ENCODE peak calls at places on chromosome 13, in four cellular contexts. H, Y, D and T are unnamed samples. For H3K4me1, the result is how much of the 10 kb centered on the place peaks cover.

GRCh38 chr13:64855506-64855905 is 2374.6 kb downstream of the PCDH9 start:
- DNase-seq in Y (no peak), D (no peak), H (no peak), T (no peak)

GRCh38 chr13:100520936-100521765 is 67.4 kb downstream of the GGACT start:
- DNase-seq in D (no peak), H (no peak), Y (no peak), T (no peak)

GRCh38 chr13:79353698-79354097 is 52.4 kb downstream of the RBM26 start:
- DNase-seq in D (no peak), H (no peak), Y (no peak), T (no peak)

GRCh38 chr13:98315466-98315865 is 138.4 kb upstream of the RNF113B start:
- DNase-seq in H (no peak), Y (no peak), D (no peak), T (no peak)

GRCh38 chr13:26706381-26706780 is 54.2 kb downstream of the GPR12 start:
- DNase-seq in Y (no peak), H (no peak), D (no peak), T (no peak)

GRCh38 chr13:50915562-50915961 is 6.0 kb downstream of the RNASEH2B start:
- DNase-seq in Y (no peak), H (no peak), D (no peak), T (no peak)

GRCh38 chr13:66208589-66208988 is 1021.5 kb downstream of the PCDH9 start:
- DNase-seq in D (no peak), Y (no peak), H (no peak), T (no peak)

GRCh38 chr13:91115776-91116175 is 231.7 kb upstream of the MIR17HG start:
- DNase-seq in D (no peak), H (no peak), Y (no peak), T (no peak)

GRCh38 chr13:43878897-43879322 is 630 bp downstream of the CCDC122 start:
- DNase-seq in H (peak), D (peak), Y (peak), T (peak)

GRCh38 chr13:65638572-65639168 is 1591.5 kb downstream of the PCDH9 start:
- DNase-seq in D (no peak), Y (no peak), H (no peak), T (no peak)

DNA sequence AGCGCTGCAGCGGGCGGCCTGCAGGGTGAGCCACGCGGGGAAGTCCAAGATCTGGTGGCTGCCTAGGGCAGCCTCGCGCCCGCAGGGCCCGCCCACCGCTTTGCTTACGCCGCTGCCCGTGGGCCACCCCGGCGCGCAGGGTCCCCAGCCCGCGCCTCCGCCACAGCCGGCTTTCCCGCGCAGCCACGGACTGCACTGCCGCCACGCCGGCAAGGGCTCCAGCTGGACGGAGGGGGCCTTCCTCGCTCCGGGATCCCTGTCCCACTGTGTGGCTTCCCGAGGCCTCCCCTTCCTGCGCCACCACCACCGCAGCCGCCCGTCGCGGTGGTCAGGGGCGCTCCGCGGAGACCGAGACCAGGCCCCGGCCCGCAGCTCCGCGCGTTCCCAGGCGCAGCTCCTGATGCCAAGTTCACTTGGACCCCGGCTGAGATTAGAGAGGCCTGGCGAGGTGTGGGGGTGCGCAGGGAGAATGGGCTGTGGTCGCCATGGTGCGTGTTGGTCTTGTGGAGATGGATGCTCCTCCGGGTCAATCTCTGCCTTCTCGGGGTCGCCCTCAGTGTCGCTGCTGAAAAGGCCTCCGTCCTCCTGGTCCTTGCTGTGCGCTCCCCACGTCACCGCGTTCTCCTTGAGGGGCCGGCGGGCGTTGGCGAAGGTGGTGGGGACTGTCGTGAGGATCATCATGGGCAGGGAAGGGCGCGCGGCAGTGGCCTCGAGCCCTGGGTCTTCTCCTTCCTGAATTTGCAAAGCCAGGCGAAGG is 17.9 kb upstream of the RNF17 start:
- DNase-seq in Y (no peak), D (no peak), H (no peak), T (no peak)
- H3K4me3 ChIP-seq in Y (no peak), D (peak), H (peak), T (no peak)

DNA sequence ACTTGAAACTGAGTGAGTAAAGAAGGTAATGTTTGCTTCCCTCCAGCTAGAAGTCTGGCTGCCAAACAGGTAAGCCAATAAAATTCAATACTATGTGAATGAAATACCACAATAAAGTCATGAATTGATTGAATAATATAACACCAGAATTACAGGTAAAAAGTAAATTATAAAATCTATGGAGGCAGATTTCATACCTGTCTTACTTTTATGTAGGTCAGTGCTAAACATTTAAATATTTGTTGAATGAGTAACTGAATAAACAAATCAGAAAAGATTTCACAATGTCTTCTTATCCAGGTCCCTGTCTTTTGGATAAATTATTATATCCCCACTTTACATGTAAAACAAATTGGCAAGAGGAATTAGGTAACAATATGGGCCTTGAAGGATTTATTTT is 62.7 kb downstream of the MICU2 start:
- DNase-seq in D (no peak), Y (no peak), H (no peak), T (no peak)
- TF ChIP-seq CTCF in D (no peak), Y (no peak), H (no peak), T (no peak)

GRCh38 chr13:40983725-40984669 is 35.1 kb downstream of the ELF1 start:
- DNase-seq in D (no peak), Y (no peak), H (no peak), T (no peak)

GRCh38 chr13:40981361-40981760 is 37.8 kb downstream of the ELF1 start:
- DNase-seq in H (no peak), D (no peak), Y (no peak), T (no peak)

GRCh38 chr13:40983269-40983668 is 35.8 kb downstream of the ELF1 start:
- DNase-seq in H (no peak), D (no peak), Y (no peak), T (no peak)

GRCh38 chr13:40981949-40982348 is 37.2 kb downstream of the ELF1 start:
- DNase-seq in D (no peak), Y (no peak), H (no peak), T (no peak)

GRCh38 chr13:40982772-40983171 is 36.3 kb downstream of the ELF1 start:
- DNase-seq in H (no peak), D (no peak), Y (peak), T (no peak)
- H3K4me1 ChIP-seq in H (under half), D (under half), Y (half or more), T (under half)

GRCh38 chr13:25186187-25186586 is 14.1 kb upstream of the AMER2 start:
- DNase-seq in D (no peak), H (no peak), Y (no peak), T (no peak)
- H3K4me3 ChIP-seq in D (no peak), H (no peak), Y (no peak), T (no peak)

DNA sequence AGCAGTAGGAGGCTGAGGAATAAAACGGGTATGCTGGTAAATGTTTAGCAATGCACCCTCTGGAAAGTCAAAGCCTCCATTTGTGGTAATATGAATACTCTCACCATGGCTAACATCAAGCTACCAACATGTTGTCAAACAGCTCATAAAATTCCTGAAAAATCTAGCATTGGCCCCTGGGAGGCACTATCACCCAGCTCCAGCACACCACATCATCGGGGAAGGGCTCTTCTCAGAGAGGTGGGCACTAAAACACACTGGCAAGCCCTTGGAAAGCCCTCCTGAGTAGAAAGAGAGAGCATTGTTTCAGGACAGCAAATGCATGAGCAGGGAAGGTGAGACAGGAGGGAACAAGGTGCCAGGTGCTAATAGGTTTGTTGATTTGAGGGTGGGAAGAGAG is 53.9 kb upstream of the FLT1 start:
- DNase-seq in Y (no peak), D (no peak), H (no peak), T (no peak)
- TF ChIP-seq CTCF in Y (no peak), D (no peak), H (no peak), T (no peak)

GRCh38 chr13:19764237-19764636 is 18.5 kb downstream of the PSPC1 start:
- DNase-seq in H (no peak), Y (no peak), D (no peak), T (no peak)

GRCh38 chr13:19767966-19768365 is 14.8 kb downstream of the PSPC1 start:
- DNase-seq in Y (no peak), D (no peak), H (no peak), T (no peak)

GRCh38 chr13:19772306-19772705 is 10.4 kb downstream of the PSPC1 start:
- DNase-seq in H (no peak), Y (no peak), D (no peak), T (peak)

GRCh38 chr13:19766637-19767036 is 16.1 kb downstream of the PSPC1 start:
- DNase-seq in Y (no peak), H (no peak), D (no peak), T (peak)

GRCh38 chr13:19769854-19770253 is 12.9 kb downstream of the PSPC1 start:
- DNase-seq in Y (no peak), H (no peak), D (no peak), T (no peak)
- H3K4me1 ChIP-seq in Y (under half), H (under half), D (under half), T (under half)

GRCh38 chr13:24539500-24540165 is 27.1 kb upstream of the PARP4 start:
- DNase-seq in Y (no peak), H (no peak), D (no peak), T (no peak)

GRCh38 chr13:24540236-24541126 is 27.9 kb upstream of the PARP4 start:
- DNase-seq in H (no peak), D (no peak), Y (no peak), T (no peak)

GRCh38 chr13:24541127-24541475 is 28.5 kb upstream of the PARP4 start:
- DNase-seq in D (no peak), H (no peak), Y (no peak), T (no peak)
- H3K4me3 ChIP-seq in D (peak), H (peak), Y (no peak), T (no peak)

GRCh38 chr13:110640591-110641029 is 25.3 kb downstream of the NAXD start:
- DNase-seq in Y (peak), H (no peak), D (no peak), T (no peak)

GRCh38 chr13:110638253-110638652 is 22.9 kb downstream of the NAXD start:
- DNase-seq in Y (no peak), H (no peak), D (no peak), T (no peak)

GRCh38 chr13:110639935-110640334 is 24.6 kb downstream of the NAXD start:
- DNase-seq in H (no peak), Y (no peak), D (no peak), T (no peak)

GRCh38 chr13:110637747-110638146 is 22.4 kb downstream of the NAXD start:
- DNase-seq in D (no peak), Y (no peak), H (no peak), T (no peak)

DNA sequence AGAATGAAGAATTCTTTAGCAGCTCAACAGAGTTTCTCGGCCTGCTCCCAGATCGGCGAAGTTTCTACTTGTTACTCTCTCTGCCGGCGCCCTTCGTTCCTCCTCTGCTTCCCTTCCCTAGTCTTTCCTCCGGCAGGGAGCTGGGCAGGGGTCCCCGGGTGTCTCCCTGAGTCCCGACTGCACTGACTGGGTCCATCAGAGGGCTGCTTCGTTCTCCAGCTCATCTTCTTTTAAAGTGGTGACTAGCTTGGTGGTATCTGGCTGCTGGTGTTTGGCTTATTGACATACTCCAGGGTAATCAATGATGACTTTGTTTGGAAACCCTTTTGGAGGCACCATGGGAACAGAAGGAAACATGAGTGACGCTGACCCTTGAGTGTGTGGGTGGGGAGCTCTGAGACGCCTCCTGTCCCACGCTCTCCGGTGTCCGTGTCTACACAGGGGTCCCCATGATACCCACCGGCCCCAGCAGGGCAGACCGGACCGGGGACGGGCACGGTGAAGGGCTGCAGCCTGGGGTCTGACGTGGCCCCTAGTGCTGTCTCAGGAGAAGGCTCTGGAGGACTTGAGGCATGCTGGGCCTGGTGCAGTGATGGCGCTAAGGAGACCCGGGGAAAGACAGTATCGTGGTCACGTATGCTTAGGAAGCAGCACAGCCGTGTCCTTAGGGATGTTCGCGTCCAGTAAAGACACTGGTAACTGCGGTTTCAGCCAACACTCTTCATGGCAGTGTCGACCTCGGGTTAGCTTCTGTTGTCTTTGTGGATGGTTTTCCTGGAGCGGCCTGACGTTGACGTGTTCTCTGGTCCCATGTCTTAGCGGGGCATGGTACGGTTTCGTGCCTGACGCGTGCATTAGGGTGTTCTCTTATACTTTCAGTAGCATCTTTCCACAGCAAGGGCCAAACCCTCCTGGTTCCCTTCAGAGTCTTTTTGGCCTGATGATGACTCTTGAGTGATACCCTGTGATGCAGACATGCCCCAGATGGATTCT is 23.8 kb downstream of the NAXD start:
- DNase-seq in H (no peak), Y (no peak), D (no peak), T (no peak)
- TF ChIP-seq CTCF in H (no peak), Y (no peak), D (no peak), T (no peak)

DNA sequence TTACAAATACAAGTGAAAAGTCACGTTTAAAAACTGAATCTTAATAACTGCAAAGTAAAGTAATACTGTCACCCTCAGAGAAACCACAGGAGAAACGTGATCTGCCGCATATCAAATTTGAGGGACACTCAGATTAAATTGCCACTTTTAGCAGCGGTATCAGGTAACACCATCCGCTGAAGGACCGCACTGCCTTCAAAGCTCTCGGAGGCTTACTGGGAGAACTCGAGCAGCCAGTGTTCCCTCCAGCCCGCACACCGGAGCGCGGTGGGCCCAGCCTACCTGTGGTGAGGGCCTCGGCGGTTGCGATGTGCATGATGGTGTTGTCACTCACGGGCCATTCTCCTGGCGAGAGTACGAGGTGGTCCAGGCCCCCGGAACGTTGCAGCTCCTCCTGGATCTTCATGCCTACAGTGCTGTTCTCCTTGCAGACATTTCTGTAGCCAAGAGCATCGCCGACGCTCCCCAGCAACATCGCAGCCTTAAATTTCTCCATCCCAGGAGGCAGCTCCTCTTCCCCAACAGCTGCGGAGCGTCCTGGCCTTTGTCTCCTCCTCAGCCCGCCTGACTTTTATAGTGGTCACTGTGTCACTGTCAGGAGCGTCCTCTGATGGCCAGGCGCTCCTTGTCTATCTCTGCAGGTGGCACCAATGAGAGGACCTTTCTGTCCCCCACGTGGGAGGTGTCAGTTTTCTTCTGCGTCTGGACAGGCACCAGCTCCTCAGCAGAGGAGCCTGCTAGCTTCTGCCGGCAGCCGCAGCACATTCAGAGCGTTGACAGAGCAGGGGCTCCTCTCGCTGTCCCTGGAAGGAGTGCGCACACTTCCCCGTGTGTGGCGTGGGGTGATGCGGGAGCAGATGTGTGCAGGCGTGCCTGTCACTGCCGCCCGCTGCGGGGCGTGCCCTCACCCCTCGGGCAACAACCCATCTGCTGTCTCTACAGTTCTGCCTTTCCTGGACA is at the start of gene ADPRHL1:
- DNase-seq in Y (peak), H (no peak), D (peak), T (no peak)
- H3K4me1 ChIP-seq in Y (under half), H (under half), D (under half), T (under half)

GRCh38 chr13:62525652-62526051 is 1110.0 kb upstream of the PCDH20 start:
- DNase-seq in D (no peak), H (no peak), Y (no peak), T (no peak)
- H3K4me3 ChIP-seq in D (no peak), H (no peak), Y (no peak), T (no peak)